ENCODE peak calls at places on chromosomes 2 and 18, in eight cellular contexts. Q is T-cell, S is NCI-H1105 treated with DMSO at 0.1 percent for 48 hours, U is HTR-8/SVneo, F is NCI-H1694 treated with DMSO at 0.1 percent for 48 hours, Z is T-helper 9 cell, Y is transverse colon, R is natural killer cell. L is an unnamed sample.

GRCh38 chr2:101775636-101776035 is 78.1 kb downstream of the MAP4K4 start:
- DNase-seq in Q (no peak), S (no peak), U (no peak), F (no peak), Z (no peak), Y (no peak), R (no peak), L (no peak)

GRCh38 chr2:133991606-133992168 is 262.2 kb upstream of the MGAT5 start:
- DNase-seq in Q (no peak), S (no peak), U (no peak), F (no peak), Z (no peak), Y (no peak), R (no peak), L (no peak)

GRCh38 chr18:62453864-62454263 is 69.0 kb upstream of the ZCCHC2 start:
- DNase-seq in Q (no peak), S (no peak), U (no peak), F (no peak), Z (no peak), Y (no peak), R (no peak), L (no peak)

GRCh38 chr2:74100254-74101216 is 47.2 kb downstream of the BOLA3 start:
- DNase-seq in Q (no peak), S (no peak), U (no peak), F (no peak), Z (no peak), Y (no peak), R (no peak), L (no peak)

GRCh38 chr2:223674998-223675609 is 72.9 kb upstream of the SCG2 start:
- DNase-seq in Q (no peak), S (no peak), U (peak), F (no peak), Z (no peak), Y (no peak), R (no peak), L (peak)

GRCh38 chr2:98412751-98413445 is 31.8 kb upstream of the INPP4A start:
- DNase-seq in Q (peak), S (peak), U (peak), F (peak), Z (peak), Y (peak), R (peak), L (peak)

GRCh38 chr2:217650229-217650628 is 352.6 kb downstream of the TNS1 start:
- DNase-seq in Q (no peak), S (no peak), U (no peak), F (no peak), Z (no peak), Y (no peak), R (no peak), L (no peak)

GRCh38 chr2:208165059-208165458 is 1.7 kb upstream of the CRYGA start:
- DNase-seq in Q (no peak), S (no peak), U (no peak), F (no peak), Z (no peak), Y (no peak), R (no peak), L (no peak)

GRCh38 chr18:62128157-62128556 is 58.7 kb downstream of the PIGN start:
- DNase-seq in Q (no peak), S (peak), U (no peak), F (no peak), Z (no peak), Y (no peak), R (no peak), L (peak)

GRCh38 chr2:121690095-121690494 is 40.8 kb upstream of the CLASP1 start:
- DNase-seq in Q (no peak), S (no peak), U (no peak), F (no peak), Z (no peak), Y (no peak), R (no peak), L (no peak)

GRCh38 chr2:130947967-130948366 is 111.3 kb downstream of the ARHGEF4 start:
- DNase-seq in Q (no peak), S (no peak), U (no peak), F (no peak), Z (no peak), Y (no peak), R (no peak), L (no peak)

GRCh38 chr18:63336366-63337099 is 17.0 kb upstream of the BCL2 start:
- DNase-seq in Q (no peak), S (no peak), U (peak), F (no peak), Z (no peak), Y (no peak), R (no peak), L (no peak)

GRCh38 chr18:75551071-75551470 is 123.6 kb upstream of the SMIM21 start:
- DNase-seq in Q (no peak), S (no peak), U (no peak), F (no peak), Z (no peak), Y (no peak), R (no peak), L (no peak)

GRCh38 chr18:77058186-77058847 is 74.3 kb downstream of the MBP start:
- DNase-seq in Q (no peak), S (no peak), U (no peak), F (no peak), Z (no peak), Y (no peak), R (no peak), L (no peak)

L was measured in COR-L47.